ENCODE peak calls at places on chromosomes 16 and 17, in seven cellular contexts. O, E, U, I, K, S and Q are unnamed samples. For H3K4me1, the result is how much of the 10 kb centered on the place peaks cover.

GRCh38 chr17:80214012-80214877 is 5.9 kb downstream of the SGSH start:
- DNase-seq in O (no peak), E (no peak), U (no peak), I (no peak), K (no peak), S (no peak), Q (no peak)

GRCh38 chr16:35792516-35793285 is 2333.3 kb downstream of the TP53TG3F start:
- DNase-seq in O (no peak), E (no peak), U (no peak), I (no peak), K (no peak), S (no peak), Q (no peak)

GRCh38 chr17:65547253-65547670 is 14.2 kb downstream of the AXIN2 start:
- DNase-seq in O (peak), E (no peak), U (no peak), I (no peak), K (no peak), S (no peak), Q (no peak)

GRCh38 chr17:73740370-73740769 is 96.1 kb upstream of the SDK2 start:
- DNase-seq in O (no peak), E (no peak), U (no peak), I (no peak), K (no peak), S (no peak), Q (no peak)

GRCh38 chr17:60390881-60391418 is 983 bp downstream of the USP32 start:
- DNase-seq in O (peak), E (no peak), U (peak), I (peak), K (no peak), S (peak), Q (peak)

GRCh38 chr17:8253801-8254200 is 4.7 kb downstream of the PFAS start:
- DNase-seq in O (no peak), E (no peak), U (no peak), I (no peak), K (no peak), S (no peak), Q (peak)

GRCh38 chr17:15411556-15412198 is 55.7 kb downstream of the CDRT4 start:
- DNase-seq in O (no peak), E (no peak), U (no peak), I (no peak), K (no peak), S (no peak), Q (no peak)

GRCh38 chr16:46607529-46607928 is 13.7 kb downstream of the SHCBP1 start:
- DNase-seq in O (peak), E (no peak), U (no peak), I (no peak), K (no peak), S (no peak), Q (no peak)

GRCh38 chr17:69734656-69735055 is 320.2 kb downstream of the MAP2K6 start:
- DNase-seq in O (no peak), E (no peak), U (no peak), I (no peak), K (no peak), S (no peak), Q (no peak)

GRCh38 chr16:57679016-57679415 is 10.9 kb downstream of the ADGRG3 start:
- DNase-seq in O (no peak), E (no peak), U (no peak), I (no peak), K (no peak), S (no peak), Q (no peak)

GRCh38 chr17:75557075-75557851 is 30.3 kb upstream of the MYO15B start:
- DNase-seq in O (peak), E (peak), U (no peak), I (peak), K (no peak), S (no peak), Q (peak)

GRCh38 chr16:11651796-11652195 is 16.5 kb upstream of the SNN start:
- DNase-seq in O (no peak), E (no peak), U (no peak), I (no peak), K (no peak), S (no peak), Q (no peak)

GRCh38 chr17:44956076-44956475 is 8.5 kb upstream of the KIF18B start:
- DNase-seq in O (no peak), E (no peak), U (no peak), I (no peak), K (no peak), S (no peak), Q (no peak)

GRCh38 chr16:27310576-27311448 is 3.0 kb upstream of the IL4R start:
- DNase-seq in O (no peak), E (no peak), U (no peak), I (no peak), K (no peak), S (no peak), Q (no peak)

GRCh38 chr17:75876938-75877751 is 1.2 kb downstream of the TRIM47 start:
- DNase-seq in O (peak), E (peak), U (no peak), I (peak), K (no peak), S (no peak), Q (peak)

GRCh38 chr17:5418858-5419355 is 555 bp downstream of the NUP88 start:
- DNase-seq in O (peak), E (peak), U (peak), I (no peak), K (peak), S (no peak), Q (peak)

GRCh38 chr17:57067162-57067561 is 17.9 kb upstream of the AKAP1 start:
- DNase-seq in O (no peak), E (no peak), U (no peak), I (no peak), K (no peak), S (no peak), Q (no peak)

GRCh38 chr16:57000271-57001025 is 11.1 kb downstream of the NLRC5 start:
- DNase-seq in O (peak), E (no peak), U (no peak), I (no peak), K (peak), S (no peak), Q (no peak)

GRCh38 chr17:75679706-75680201 is 12.6 kb downstream of the SAP30BP start:
- DNase-seq in O (no peak), E (peak), U (no peak), I (no peak), K (no peak), S (no peak), Q (no peak)

GRCh38 chr16:67174706-67175231 is 4.4 kb downstream of the NOL3 start:
- DNase-seq in O (no peak), E (no peak), U (no peak), I (peak), K (no peak), S (no peak), Q (no peak)

GRCh38 chr16:67179421-67180080 is 4.2 kb downstream of the MATCAP1 start:
- DNase-seq in O (no peak), E (no peak), U (no peak), I (no peak), K (no peak), S (no peak), Q (no peak)

GRCh38 chr16:67176662-67177061 is 6.3 kb downstream of the NOL3 start:
- DNase-seq in O (no peak), E (no peak), U (no peak), I (no peak), K (no peak), S (no peak), Q (no peak)

GRCh38 chr16:67180166-67180565 is 3.6 kb downstream of the MATCAP1 start:
- DNase-seq in O (no peak), E (no peak), U (no peak), I (no peak), K (no peak), S (no peak), Q (no peak)

GRCh38 chr16:67177743-67178699 is 5.7 kb downstream of the MATCAP1 start:
- DNase-seq in O (peak), E (peak), U (no peak), I (peak), K (peak), S (no peak), Q (peak)
- H3K4me1 ChIP-seq in O (under half), E (under half), U (under half), I (under half), K (under half), S (under half), Q (under half)

GRCh38 chr17:40316571-40317344 is 7.8 kb downstream of the RARA start:
- DNase-seq in O (peak), E (no peak), U (no peak), I (peak), K (no peak), S (no peak), Q (peak)
- H3K4me1 ChIP-seq in O (half or more), E (under half), U (under half), I (half or more), K (half or more), S (half or more), Q (half or more)

GRCh38 chr17:81396722-81397313 is 1.6 kb downstream of the BAHCC1 start:
- DNase-seq in O (no peak), E (no peak), U (no peak), I (peak), K (peak), S (peak), Q (peak)
- H3K4me1 ChIP-seq in O (under half), E (under half), U (under half), I (under half), K (half or more), S (half or more), Q (under half)

GRCh38 chr16:53091508-53092211 is 36.9 kb downstream of the CHD9 start:
- DNase-seq in O (peak), E (peak), U (peak), I (peak), K (no peak), S (no peak), Q (peak)
- H3K4me1 ChIP-seq in O (under half), E (under half), U (under half), I (under half), K (under half), S (under half), Q (under half)

GRCh38 chr17:67679225-67679624 is 38.5 kb upstream of the NOL11 start:
- DNase-seq in O (no peak), E (no peak), U (no peak), I (no peak), K (no peak), S (no peak), Q (no peak)

GRCh38 chr17:67671492-67671891 is 46.2 kb upstream of the NOL11 start:
- DNase-seq in O (peak), E (no peak), U (no peak), I (peak), K (no peak), S (no peak), Q (peak)

GRCh38 chr17:67673006-67673405 is 44.7 kb upstream of the NOL11 start:
- DNase-seq in O (no peak), E (no peak), U (no peak), I (no peak), K (no peak), S (no peak), Q (no peak)

GRCh38 chr17:67672592-67672991 is 45.1 kb upstream of the NOL11 start:
- DNase-seq in O (no peak), E (no peak), U (no peak), I (no peak), K (no peak), S (no peak), Q (no peak)

DNA sequence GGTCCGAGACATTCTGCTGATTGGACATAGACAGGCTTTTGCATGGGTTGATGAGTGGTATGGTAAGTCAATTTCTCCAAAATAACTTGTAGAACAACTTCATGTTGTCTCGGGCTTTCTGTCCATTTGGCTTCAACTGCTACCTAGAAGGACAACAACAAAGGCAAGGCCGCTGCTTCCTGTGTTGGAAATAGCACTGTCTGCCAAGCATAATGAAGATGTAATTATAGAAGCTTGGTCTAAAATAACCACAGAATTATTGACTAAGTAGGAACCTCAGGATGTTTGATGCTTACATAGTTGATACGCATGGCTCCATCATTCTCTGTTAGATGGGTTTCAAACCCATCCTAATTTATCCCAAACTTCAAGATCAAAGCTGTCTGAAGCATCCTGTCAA is 42.3 kb upstream of the NOL11 start:
- DNase-seq in O (no peak), E (no peak), U (no peak), I (no peak), K (no peak), S (no peak), Q (no peak)
- H3K4me1 ChIP-seq in O (under half), E (under half), U (under half), I (under half), K (under half), S (under half), Q (under half)